ENCODE peak calls at places on chromosomes 12 and 14, in five cellular contexts. C, H, I, S and V are unnamed samples.

GRCh38 chr14:24310666-24311604 is at the start of gene LTB4R:
- DNase-seq in C (no peak), H (peak), I (peak), S (peak), V (peak)

GRCh38 chr12:89721291-89721987 is 12.8 kb upstream of the ATP2B1 start:
- DNase-seq in C (no peak), H (no peak), I (no peak), S (no peak), V (no peak)

GRCh38 chr12:99810718-99811593 is 163.4 kb downstream of the GARIN6 start:
- DNase-seq in C (peak), H (no peak), I (no peak), S (peak), V (no peak)

GRCh38 chr12:58269476-58269875 is 328.1 kb downstream of the ATP23 start:
- DNase-seq in C (no peak), H (no peak), I (no peak), S (no peak), V (no peak)

GRCh38 chr12:3670083-3670620 is 82.8 kb downstream of the CRACR2A start:
- DNase-seq in C (no peak), H (no peak), I (no peak), S (no peak), V (no peak)

GRCh38 chr12:47795814-47796411 is 22.9 kb downstream of the SLC48A1 start:
- DNase-seq in C (no peak), H (no peak), I (no peak), S (no peak), V (no peak)

GRCh38 chr14:51540364-51540763 is 111.3 kb upstream of the FRMD6 start:
- DNase-seq in C (no peak), H (no peak), I (no peak), S (no peak), V (no peak)

GRCh38 chr12:132700212-132700913 is 10.3 kb upstream of the PGAM5 start:
- DNase-seq in C (peak), H (no peak), I (no peak), S (peak), V (no peak)

GRCh38 chr14:52078093-52078492 is 9.2 kb upstream of the NID2 start:
- DNase-seq in C (no peak), H (no peak), I (no peak), S (no peak), V (no peak)

GRCh38 chr12:6632026-6632978 is 3.5 kb downstream of the LPAR5 start:
- DNase-seq in C (peak), H (peak), I (no peak), S (peak), V (peak)

GRCh38 chr14:77141592-77142288 is at the start of gene ZDHHC22:
- DNase-seq in C (no peak), H (no peak), I (peak), S (no peak), V (no peak)

GRCh38 chr12:12336511-12336910 is 13.5 kb downstream of the MANSC1 start:
- DNase-seq in C (no peak), H (no peak), I (no peak), S (no peak), V (no peak)

GRCh38 chr14:47959753-47960152 is 284.3 kb upstream of the MDGA2 start:
- DNase-seq in C (no peak), H (no peak), I (no peak), S (no peak), V (no peak)

GRCh38 chr14:89669209-89669608 is 252.2 kb upstream of the FOXN3 start:
- DNase-seq in C (no peak), H (peak), I (peak), S (no peak), V (no peak)

GRCh38 chr12:27226319-27226984 is 17.6 kb upstream of the STK38L start:
- DNase-seq in C (no peak), H (no peak), I (no peak), S (peak), V (no peak)

GRCh38 chr12:111600296-111600562 is 1.1 kb upstream of the ATXN2 start:
- DNase-seq in C (no peak), H (no peak), I (no peak), S (no peak), V (no peak)

GRCh38 chr14:102824832-102825231 is 47.6 kb downstream of the TRAF3 start:
- DNase-seq in C (peak), H (no peak), I (peak), S (no peak), V (no peak)

GRCh38 chr14:23321572-23322547 is 603 bp downstream of the PABPN1 start:
- DNase-seq in C (peak), H (peak), I (peak), S (peak), V (no peak)

GRCh38 chr12:124790650-124791400 is 72.8 kb downstream of the SCARB1 start:
- DNase-seq in C (no peak), H (no peak), I (no peak), S (no peak), V (no peak)

GRCh38 chr12:104204690-104205480 is 10.7 kb upstream of the TXNRD1 start:
- DNase-seq in C (peak), H (no peak), I (no peak), S (no peak), V (no peak)

GRCh38 chr14:92794961-92795360 is 856 bp downstream of the GOLGA5 start:
- DNase-seq in C (no peak), H (no peak), I (no peak), S (no peak), V (no peak)

GRCh38 chr12:65999564-66000280 is 130.8 kb downstream of the LLPH start:
- DNase-seq in C (peak), H (no peak), I (no peak), S (no peak), V (no peak)